ENCODE peak calls at places on chromosomes 5 and 9, in six cellular contexts. J, O, L, R, F and U are unnamed samples.

GRCh38 chr9:93297659-93298497 is 113.9 kb downstream of the WNK2 start:
- DNase-seq in O (no peak), L (no peak), F (no peak), J (no peak), R (no peak), U (peak)

GRCh38 chr5:89473196-89473595 is 590.2 kb upstream of the MEF2C start:
- DNase-seq in L (no peak), R (no peak), J (no peak), F (no peak), O (no peak), U (no peak)

GRCh38 chr9:124863371-124863831 is 1.5 kb downstream of the ARPC5L start:
- DNase-seq in J (no peak), O (no peak), R (no peak), F (no peak), L (no peak), U (peak)

GRCh38 chr9:110101531-110102161 is 106.3 kb downstream of the C9orf152 start:
- DNase-seq in F (no peak), R (peak), L (no peak), O (no peak), J (no peak), U (no peak)

GRCh38 chr5:16179511-16179935 is at the start of gene MARCHF11:
- DNase-seq in R (no peak), O (no peak), L (no peak), J (no peak), F (peak), U (no peak)

GRCh38 chr5:1054799-1055775 is 46.5 kb downstream of the NKD2 start:
- DNase-seq in J (no peak), L (no peak), O (no peak), F (no peak), R (no peak), U (no peak)

GRCh38 chr5:180460834-180461233 is 33.3 kb upstream of the CNOT6 start:
- DNase-seq in L (no peak), F (no peak), O (no peak), R (no peak), J (no peak), U (no peak)

GRCh38 chr5:1748845-1749244 is 50.8 kb downstream of the MRPL36 start:
- DNase-seq in J (no peak), F (no peak), O (no peak), L (no peak), R (no peak), U (no peak)

GRCh38 chr5:10705736-10706135 is 55.3 kb downstream of the DAP start:
- DNase-seq in F (no peak), L (no peak), R (no peak), J (no peak), O (no peak), U (no peak)

GRCh38 chr5:278646-279045 is 7.2 kb downstream of the PDCD6 start:
- DNase-seq in O (no peak), R (no peak), L (no peak), F (no peak), J (no peak), U (no peak)

GRCh38 chr5:136638084-136638483 is 272.7 kb upstream of the TRPC7 start:
- DNase-seq in L (no peak), F (peak), R (no peak), O (no peak), J (no peak), U (no peak)

GRCh38 chr9:133449760-133450159 is 10.0 kb upstream of the CACFD1 start:
- DNase-seq in F (peak), L (no peak), R (peak), J (no peak), O (peak), U (no peak)

GRCh38 chr5:149937610-149938009 is 7.0 kb downstream of the PDE6A start:
- DNase-seq in L (no peak), F (no peak), O (no peak), J (no peak), R (peak), U (no peak)

GRCh38 chr9:85959955-85960354 is 19.0 kb downstream of the NAA35 start:
- DNase-seq in F (no peak), L (no peak), O (no peak), J (no peak), R (no peak), U (no peak)

GRCh38 chr9:95459218-95459617 is 57.6 kb downstream of the PTCH1 start:
- DNase-seq in O (no peak), J (no peak), L (no peak), F (peak), R (no peak), U (no peak)

GRCh38 chr5:154543380-154543779 is 65.4 kb upstream of the HAND1 start:
- DNase-seq in R (no peak), L (no peak), F (no peak), J (no peak), O (no peak), U (no peak)

DNA sequence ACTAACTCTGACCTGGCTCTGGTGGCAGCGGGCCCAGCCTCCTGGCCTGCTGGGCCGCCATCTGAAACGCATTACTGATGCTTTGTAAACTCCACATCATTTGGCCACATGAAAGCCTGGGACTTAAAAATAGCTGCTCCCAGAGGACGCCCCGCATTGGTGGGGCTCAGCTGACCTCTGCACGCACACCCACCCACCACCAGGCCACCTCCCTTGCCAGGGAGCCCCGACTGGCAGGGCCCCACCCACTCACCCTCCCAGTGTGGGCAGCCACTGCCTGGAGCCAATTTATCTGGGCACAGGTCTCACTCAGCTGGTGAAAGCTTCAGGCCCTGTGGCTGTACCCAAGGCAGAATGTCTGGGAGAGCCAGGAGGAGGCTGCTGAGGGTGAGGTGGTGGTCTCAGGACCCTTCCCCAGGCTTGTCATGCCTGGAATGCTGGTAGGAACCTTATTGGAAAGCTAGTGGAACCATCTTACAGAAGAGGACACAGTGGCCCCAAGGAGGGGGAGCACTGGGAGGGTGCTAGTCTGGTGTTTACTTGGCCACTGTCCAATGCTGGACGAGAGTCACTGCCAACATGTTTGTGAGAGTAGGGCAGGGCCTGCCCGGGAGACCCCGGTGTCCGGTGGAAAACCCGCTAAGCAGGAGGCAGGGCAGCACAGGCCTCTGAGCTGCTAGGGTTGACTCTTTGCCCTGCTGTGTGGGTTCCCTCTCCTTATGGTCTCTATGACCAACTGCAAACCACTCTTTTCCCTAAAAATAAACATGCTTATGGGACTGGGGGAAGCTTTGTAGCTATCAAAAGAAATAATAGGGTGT is 10.9 kb downstream of the TCF7 start:
- DNase-seq in O (peak), L (peak), F (peak), J (no peak), R (no peak), U (no peak)
- H3K4me3 ChIP-seq in O (peak), L (no peak), F (no peak), J (peak), R (no peak), U (no peak)

GRCh38 chr9:73152953-73153352 is 1.3 kb downstream of the ANXA1 start:
- DNase-seq in R (no peak), J (no peak), F (no peak), L (no peak), O (no peak), U (no peak)
- H3K4me3 ChIP-seq in R (no peak), J (peak), F (no peak), L (peak), O (peak), U (peak)

GRCh38 chr9:116285320-116285719 is 131.7 kb downstream of the PAPPA start:
- DNase-seq in F (no peak), L (no peak), O (no peak), J (no peak), R (no peak), U (no peak)
- H3K4me3 ChIP-seq in F (no peak), L (no peak), O (no peak), J (no peak), R (no peak), U (no peak)

GRCh38 chr9:129666575-129666974 is 1.1 kb downstream of the PRRX2 start:
- DNase-seq in J (no peak), F (no peak), O (no peak), L (no peak), R (no peak), U (no peak)

GRCh38 chr9:129667378-129667777 is 1.9 kb downstream of the PRRX2 start:
- DNase-seq in J (no peak), R (no peak), L (no peak), O (no peak), F (no peak), U (no peak)

GRCh38 chr9:129665814-129666511 is 516 bp downstream of the PRRX2 start:
- DNase-seq in O (no peak), F (no peak), R (no peak), J (no peak), L (no peak), U (no peak)

GRCh38 chr9:129664664-129665007 is 811 bp upstream of the PRRX2 start:
- DNase-seq in L (no peak), R (no peak), O (no peak), F (no peak), J (no peak), U (no peak)

GRCh38 chr9:129665008-129665771 is at the start of gene PRRX2:
- DNase-seq in L (no peak), O (no peak), F (peak), J (no peak), R (no peak), U (no peak)
- H3K4me3 ChIP-seq in L (peak), O (peak), F (peak), J (peak), R (no peak), U (peak)

GRCh38 chr5:98773214-98773463 is 324 bp upstream of the RGMB start:
- DNase-seq in L (no peak), O (no peak), R (no peak), J (no peak), F (no peak), U (no peak)
- H3K4me3 ChIP-seq in L (peak), O (peak), R (peak), J (peak), F (peak), U (peak)